ENCODE peak calls at places on chromosome 22, in six cellular contexts. B, E, Z, I, M and L are unnamed samples.

GRCh38 chr22:37965940-37966664 is 12.6 kb downstream of the POLR2F start:
- DNase-seq in B (no peak), E (peak; percentile 11), Z (peak; percentile 11), I (no peak), M (no peak), L (no peak)

GRCh38 chr22:33051960-33052839 is 6.0 kb downstream of the SYN3 start:
- DNase-seq in B (no peak), E (no peak), Z (no peak), I (no peak), M (no peak), L (no peak)

GRCh38 chr22:34055525-34056200 is 135.4 kb upstream of the LARGE1 start:
- DNase-seq in B (peak; percentile 1), E (no peak), Z (no peak), I (peak; percentile 14), M (no peak), L (no peak)

GRCh38 chr22:39252461-39253391 is 7.9 kb upstream of the PDGFB start:
- DNase-seq in B (peak; percentile 40), E (no peak), Z (peak; percentile 25), I (no peak), M (no peak), L (no peak)

GRCh38 chr22:39717099-39717498 is 146.5 kb downstream of the CACNA1I start:
- DNase-seq in B (peak; percentile 26), E (no peak), Z (no peak), I (peak; percentile 41), M (no peak), L (no peak)

GRCh38 chr22:40720538-40721256 is 41.4 kb downstream of the MCHR1 start:
- DNase-seq in B (no peak), E (peak; percentile 16), Z (peak; percentile 49), I (no peak), M (no peak), L (no peak)

GRCh38 chr22:46240917-46241316 is 9.2 kb downstream of the CDPF1 start:
- DNase-seq in B (no peak), E (no peak), Z (no peak), I (no peak), M (no peak), L (no peak)

GRCh38 chr22:35708453-35708852 is 9.2 kb upstream of the APOL5 start:
- DNase-seq in B (no peak), E (no peak), Z (peak; percentile 69), I (no peak), M (no peak), L (no peak)

GRCh38 chr22:43213066-43213465 is 26.1 kb upstream of the TTLL12 start:
- DNase-seq in B (no peak), E (peak; percentile 4), Z (no peak), I (peak; percentile 62), M (no peak), L (no peak)

GRCh38 chr22:25232301-25232700 is 12.9 kb downstream of the CRYBB2 start:
- DNase-seq in B (no peak), E (peak; percentile 44), Z (peak; percentile 17), I (no peak), M (no peak), L (no peak)

GRCh38 chr22:24435861-24436351 is 8.5 kb downstream of the ADORA2A start:
- DNase-seq in B (no peak), E (peak; percentile 47), Z (peak; percentile 39), I (no peak), M (no peak), L (peak; percentile 75)